ENCODE peak calls at places on chromosomes 6 and 20, in eight cellular contexts. One of them, this sample, is unnamed.

GRCh38 chr20:61558726-61559125 is 306.7 kb downstream of the CDH4 start:
- DNase-seq in NCI-H1417: peak
- DNase-seq in ELR: peak
- DNase-seq in iPS-NIHi11: peak
- DNase-seq in cardiac muscle cell: no peak
- DNase-seq in neural crest cell: no peak
- DNase-seq in NCI-H1092 treated with DMSO at 0.1 percent for 48 hours: no peak
- DNase-seq in activated CD4-positive, alpha-beta memory T cell treated with anti-CD3 and anti-CD28 coated beads for 36 hours: no peak
- DNase-seq in this sample: no peak

GRCh38 chr6:17762651-17763050 is 55.9 kb upstream of the NUP153 start:
- DNase-seq in NCI-H1417: no peak
- DNase-seq in ELR: no peak
- DNase-seq in iPS-NIHi11: no peak
- DNase-seq in cardiac muscle cell: no peak
- DNase-seq in neural crest cell: no peak
- DNase-seq in NCI-H1092 treated with DMSO at 0.1 percent for 48 hours: no peak
- DNase-seq in activated CD4-positive, alpha-beta memory T cell treated with anti-CD3 and anti-CD28 coated beads for 36 hours: no peak
- DNase-seq in this sample: no peak

GRCh38 chr6:106752641-106753040 is 123.3 kb downstream of the QRSL1 start:
- DNase-seq in NCI-H1417: no peak
- DNase-seq in ELR: no peak
- DNase-seq in iPS-NIHi11: no peak
- DNase-seq in cardiac muscle cell: no peak
- DNase-seq in neural crest cell: no peak
- DNase-seq in NCI-H1092 treated with DMSO at 0.1 percent for 48 hours: no peak
- DNase-seq in activated CD4-positive, alpha-beta memory T cell treated with anti-CD3 and anti-CD28 coated beads for 36 hours: no peak
- DNase-seq in this sample: no peak

GRCh38 chr6:135144678-135145508 is 36.2 kb upstream of the MYB start:
- DNase-seq in NCI-H1417: peak
- DNase-seq in ELR: peak
- DNase-seq in iPS-NIHi11: no peak
- DNase-seq in cardiac muscle cell: peak
- DNase-seq in neural crest cell: no peak
- DNase-seq in NCI-H1092 treated with DMSO at 0.1 percent for 48 hours: no peak
- DNase-seq in activated CD4-positive, alpha-beta memory T cell treated with anti-CD3 and anti-CD28 coated beads for 36 hours: no peak
- DNase-seq in this sample: peak

GRCh38 chr6:34950849-34951248 is 61.8 kb downstream of the ANKS1A start:
- DNase-seq in NCI-H1417: no peak
- DNase-seq in ELR: no peak
- DNase-seq in iPS-NIHi11: no peak
- DNase-seq in cardiac muscle cell: no peak
- DNase-seq in neural crest cell: no peak
- DNase-seq in NCI-H1092 treated with DMSO at 0.1 percent for 48 hours: no peak
- DNase-seq in activated CD4-positive, alpha-beta memory T cell treated with anti-CD3 and anti-CD28 coated beads for 36 hours: no peak
- DNase-seq in this sample: no peak

GRCh38 chr6:137863126-137863996 is 3.7 kb upstream of the TNFAIP3 start:
- DNase-seq in NCI-H1417: no peak
- DNase-seq in ELR: no peak
- DNase-seq in iPS-NIHi11: no peak
- DNase-seq in cardiac muscle cell: peak
- DNase-seq in neural crest cell: no peak
- DNase-seq in NCI-H1092 treated with DMSO at 0.1 percent for 48 hours: no peak
- DNase-seq in activated CD4-positive, alpha-beta memory T cell treated with anti-CD3 and anti-CD28 coated beads for 36 hours: no peak
- DNase-seq in this sample: no peak

GRCh38 chr6:131173680-131174079 is 38.4 kb downstream of the AKAP7 start:
- DNase-seq in NCI-H1417: no peak
- DNase-seq in ELR: peak
- DNase-seq in iPS-NIHi11: no peak
- DNase-seq in cardiac muscle cell: peak
- DNase-seq in neural crest cell: no peak
- DNase-seq in NCI-H1092 treated with DMSO at 0.1 percent for 48 hours: no peak
- DNase-seq in activated CD4-positive, alpha-beta memory T cell treated with anti-CD3 and anti-CD28 coated beads for 36 hours: no peak
- DNase-seq in this sample: no peak

GRCh38 chr6:15061176-15061575 is 184.7 kb upstream of the JARID2 start:
- DNase-seq in NCI-H1417: no peak
- DNase-seq in ELR: no peak
- DNase-seq in iPS-NIHi11: peak
- DNase-seq in cardiac muscle cell: no peak
- DNase-seq in neural crest cell: no peak
- DNase-seq in NCI-H1092 treated with DMSO at 0.1 percent for 48 hours: no peak
- DNase-seq in activated CD4-positive, alpha-beta memory T cell treated with anti-CD3 and anti-CD28 coated beads for 36 hours: no peak
- DNase-seq in this sample: no peak

GRCh38 chr20:21521596-21522478 is 8.0 kb upstream of the NKX2-2 start:
- DNase-seq in NCI-H1417: peak
- DNase-seq in ELR: no peak
- DNase-seq in iPS-NIHi11: peak
- DNase-seq in cardiac muscle cell: no peak
- DNase-seq in neural crest cell: no peak
- DNase-seq in NCI-H1092 treated with DMSO at 0.1 percent for 48 hours: peak
- DNase-seq in activated CD4-positive, alpha-beta memory T cell treated with anti-CD3 and anti-CD28 coated beads for 36 hours: no peak
- DNase-seq in this sample: no peak

GRCh38 chr6:106324726-106325335 is 729 bp downstream of the ATG5 start:
- DNase-seq in NCI-H1417: no peak
- DNase-seq in ELR: peak
- DNase-seq in iPS-NIHi11: no peak
- DNase-seq in cardiac muscle cell: peak
- DNase-seq in neural crest cell: no peak
- DNase-seq in NCI-H1092 treated with DMSO at 0.1 percent for 48 hours: no peak
- DNase-seq in activated CD4-positive, alpha-beta memory T cell treated with anti-CD3 and anti-CD28 coated beads for 36 hours: no peak
- DNase-seq in this sample: no peak

GRCh38 chr6:63804381-63804956 is 168.9 kb downstream of the PHF3 start:
- DNase-seq in NCI-H1417: no peak
- DNase-seq in ELR: peak
- DNase-seq in iPS-NIHi11: no peak
- DNase-seq in cardiac muscle cell: peak
- DNase-seq in neural crest cell: no peak
- DNase-seq in NCI-H1092 treated with DMSO at 0.1 percent for 48 hours: no peak
- DNase-seq in activated CD4-positive, alpha-beta memory T cell treated with anti-CD3 and anti-CD28 coated beads for 36 hours: no peak
- DNase-seq in this sample: no peak

GRCh38 chr20:1946762-1947534 is 46.9 kb downstream of the PDYN start:
- DNase-seq in NCI-H1417: no peak
- DNase-seq in ELR: no peak
- DNase-seq in iPS-NIHi11: peak
- DNase-seq in cardiac muscle cell: peak
- DNase-seq in neural crest cell: peak
- DNase-seq in NCI-H1092 treated with DMSO at 0.1 percent for 48 hours: no peak
- DNase-seq in activated CD4-positive, alpha-beta memory T cell treated with anti-CD3 and anti-CD28 coated beads for 36 hours: no peak
- DNase-seq in this sample: no peak

GRCh38 chr6:161369339-161369738 is 95.5 kb upstream of the AGPAT4 start:
- DNase-seq in NCI-H1417: no peak
- DNase-seq in ELR: peak
- DNase-seq in iPS-NIHi11: no peak
- DNase-seq in cardiac muscle cell: peak
- DNase-seq in neural crest cell: no peak
- DNase-seq in NCI-H1092 treated with DMSO at 0.1 percent for 48 hours: no peak
- DNase-seq in activated CD4-positive, alpha-beta memory T cell treated with anti-CD3 and anti-CD28 coated beads for 36 hours: no peak
- DNase-seq in this sample: no peak

GRCh38 chr6:40627316-40627715 is 40.2 kb upstream of the LRFN2 start:
- DNase-seq in NCI-H1417: no peak
- DNase-seq in ELR: peak
- DNase-seq in iPS-NIHi11: no peak
- DNase-seq in cardiac muscle cell: no peak
- DNase-seq in neural crest cell: no peak
- DNase-seq in NCI-H1092 treated with DMSO at 0.1 percent for 48 hours: no peak
- DNase-seq in activated CD4-positive, alpha-beta memory T cell treated with anti-CD3 and anti-CD28 coated beads for 36 hours: no peak
- DNase-seq in this sample: no peak

GRCh38 chr6:2622683-2623082 is 128.0 kb downstream of the MYLK4 start:
- DNase-seq in NCI-H1417: no peak
- DNase-seq in ELR: no peak
- DNase-seq in iPS-NIHi11: no peak
- DNase-seq in cardiac muscle cell: peak
- DNase-seq in neural crest cell: no peak
- DNase-seq in NCI-H1092 treated with DMSO at 0.1 percent for 48 hours: no peak
- DNase-seq in activated CD4-positive, alpha-beta memory T cell treated with anti-CD3 and anti-CD28 coated beads for 36 hours: no peak
- DNase-seq in this sample: no peak

GRCh38 chr20:36604952-36605308 is 649 bp upstream of the RAB5IF start:
- DNase-seq in NCI-H1417: peak
- DNase-seq in ELR: no peak
- DNase-seq in iPS-NIHi11: no peak
- DNase-seq in cardiac muscle cell: peak
- DNase-seq in neural crest cell: no peak
- DNase-seq in NCI-H1092 treated with DMSO at 0.1 percent for 48 hours: peak
- DNase-seq in activated CD4-positive, alpha-beta memory T cell treated with anti-CD3 and anti-CD28 coated beads for 36 hours: peak
- DNase-seq in this sample: peak

GRCh38 chr6:165922309-165922794 is 245.3 kb downstream of the TBXT start:
- DNase-seq in NCI-H1417: no peak
- DNase-seq in ELR: peak
- DNase-seq in iPS-NIHi11: no peak
- DNase-seq in cardiac muscle cell: peak
- DNase-seq in neural crest cell: no peak
- DNase-seq in NCI-H1092 treated with DMSO at 0.1 percent for 48 hours: no peak
- DNase-seq in activated CD4-positive, alpha-beta memory T cell treated with anti-CD3 and anti-CD28 coated beads for 36 hours: no peak
- DNase-seq in this sample: no peak

GRCh38 chr6:138971601-138972000 is 16.5 kb downstream of the REPS1 start:
- DNase-seq in NCI-H1417: no peak
- DNase-seq in ELR: peak
- DNase-seq in iPS-NIHi11: no peak
- DNase-seq in cardiac muscle cell: no peak
- DNase-seq in neural crest cell: no peak
- DNase-seq in NCI-H1092 treated with DMSO at 0.1 percent for 48 hours: no peak
- DNase-seq in activated CD4-positive, alpha-beta memory T cell treated with anti-CD3 and anti-CD28 coated beads for 36 hours: no peak
- DNase-seq in this sample: no peak

GRCh38 chr6:73176057-73176456 is 49.2 kb downstream of the KHDC1L start:
- DNase-seq in NCI-H1417: no peak
- DNase-seq in ELR: no peak
- DNase-seq in iPS-NIHi11: no peak
- DNase-seq in cardiac muscle cell: no peak
- DNase-seq in neural crest cell: no peak
- DNase-seq in NCI-H1092 treated with DMSO at 0.1 percent for 48 hours: no peak
- DNase-seq in activated CD4-positive, alpha-beta memory T cell treated with anti-CD3 and anti-CD28 coated beads for 36 hours: no peak
- DNase-seq in this sample: no peak

GRCh38 chr6:117666881-117667280 is 8.4 kb upstream of the NUS1 start:
- DNase-seq in NCI-H1417: no peak
- DNase-seq in ELR: no peak
- DNase-seq in iPS-NIHi11: no peak
- DNase-seq in cardiac muscle cell: peak
- DNase-seq in neural crest cell: no peak
- DNase-seq in NCI-H1092 treated with DMSO at 0.1 percent for 48 hours: no peak
- DNase-seq in activated CD4-positive, alpha-beta memory T cell treated with anti-CD3 and anti-CD28 coated beads for 36 hours: no peak
- DNase-seq in this sample: no peak

GRCh38 chr20:50101900-50102299 is 11.1 kb downstream of the UBE2V1 start:
- DNase-seq in NCI-H1417: no peak
- DNase-seq in ELR: no peak
- DNase-seq in iPS-NIHi11: no peak
- DNase-seq in cardiac muscle cell: no peak
- DNase-seq in neural crest cell: no peak
- DNase-seq in NCI-H1092 treated with DMSO at 0.1 percent for 48 hours: no peak
- DNase-seq in activated CD4-positive, alpha-beta memory T cell treated with anti-CD3 and anti-CD28 coated beads for 36 hours: no peak
- DNase-seq in this sample: no peak

GRCh38 chr6:5490495-5491069 is 229.3 kb downstream of the FARS2 start:
- DNase-seq in NCI-H1417: peak
- DNase-seq in ELR: no peak
- DNase-seq in iPS-NIHi11: no peak
- DNase-seq in cardiac muscle cell: no peak
- DNase-seq in neural crest cell: no peak
- DNase-seq in NCI-H1092 treated with DMSO at 0.1 percent for 48 hours: peak
- DNase-seq in activated CD4-positive, alpha-beta memory T cell treated with anti-CD3 and anti-CD28 coated beads for 36 hours: no peak
- DNase-seq in this sample: no peak

GRCh38 chr20:63533388-63533787 is 3.8 kb downstream of the PTK6 start:
- DNase-seq in NCI-H1417: no peak
- DNase-seq in ELR: no peak
- DNase-seq in iPS-NIHi11: peak
- DNase-seq in cardiac muscle cell: no peak
- DNase-seq in neural crest cell: no peak
- DNase-seq in NCI-H1092 treated with DMSO at 0.1 percent for 48 hours: no peak
- DNase-seq in activated CD4-positive, alpha-beta memory T cell treated with anti-CD3 and anti-CD28 coated beads for 36 hours: no peak
- DNase-seq in this sample: no peak

GRCh38 chr6:49570474-49571079 is 20.1 kb downstream of the C6orf141 start:
- DNase-seq in NCI-H1417: no peak
- DNase-seq in ELR: peak
- DNase-seq in iPS-NIHi11: no peak
- DNase-seq in cardiac muscle cell: peak
- DNase-seq in neural crest cell: no peak
- DNase-seq in NCI-H1092 treated with DMSO at 0.1 percent for 48 hours: no peak
- DNase-seq in activated CD4-positive, alpha-beta memory T cell treated with anti-CD3 and anti-CD28 coated beads for 36 hours: no peak
- DNase-seq in this sample: no peak

GRCh38 chr20:725491-725890 is 42.8 kb downstream of the SLC52A3 start:
- DNase-seq in NCI-H1417: no peak
- DNase-seq in ELR: no peak
- DNase-seq in iPS-NIHi11: no peak
- DNase-seq in cardiac muscle cell: no peak
- DNase-seq in neural crest cell: no peak
- DNase-seq in NCI-H1092 treated with DMSO at 0.1 percent for 48 hours: no peak
- DNase-seq in activated CD4-positive, alpha-beta memory T cell treated with anti-CD3 and anti-CD28 coated beads for 36 hours: no peak
- DNase-seq in this sample: no peak

GRCh38 chr6:109978174-109979032 is at the start of gene GPR6:
- DNase-seq in NCI-H1417: peak
- DNase-seq in ELR: peak
- DNase-seq in iPS-NIHi11: peak
- DNase-seq in cardiac muscle cell: peak
- DNase-seq in neural crest cell: peak
- DNase-seq in NCI-H1092 treated with DMSO at 0.1 percent for 48 hours: peak
- DNase-seq in activated CD4-positive, alpha-beta memory T cell treated with anti-CD3 and anti-CD28 coated beads for 36 hours: peak
- DNase-seq in this sample: peak

GRCh38 chr20:8535403-8536003 is 403.4 kb downstream of the PLCB1 start:
- DNase-seq in NCI-H1417: peak
- DNase-seq in ELR: peak
- DNase-seq in iPS-NIHi11: peak
- DNase-seq in cardiac muscle cell: peak
- DNase-seq in neural crest cell: no peak
- DNase-seq in NCI-H1092 treated with DMSO at 0.1 percent for 48 hours: peak
- DNase-seq in activated CD4-positive, alpha-beta memory T cell treated with anti-CD3 and anti-CD28 coated beads for 36 hours: no peak
- DNase-seq in this sample: no peak

GRCh38 chr6:55578537-55579363 is at the start of gene HMGCLL1:
- DNase-seq in NCI-H1417: peak
- DNase-seq in ELR: peak
- DNase-seq in iPS-NIHi11: peak
- DNase-seq in cardiac muscle cell: peak
- DNase-seq in neural crest cell: peak
- DNase-seq in NCI-H1092 treated with DMSO at 0.1 percent for 48 hours: no peak
- DNase-seq in activated CD4-positive, alpha-beta memory T cell treated with anti-CD3 and anti-CD28 coated beads for 36 hours: no peak
- DNase-seq in this sample: no peak

GRCh38 chr6:47075168-47075567 is 33.0 kb upstream of the ADGRF1 start:
- DNase-seq in NCI-H1417: no peak
- DNase-seq in ELR: no peak
- DNase-seq in iPS-NIHi11: no peak
- DNase-seq in cardiac muscle cell: no peak
- DNase-seq in neural crest cell: no peak
- DNase-seq in NCI-H1092 treated with DMSO at 0.1 percent for 48 hours: no peak
- DNase-seq in activated CD4-positive, alpha-beta memory T cell treated with anti-CD3 and anti-CD28 coated beads for 36 hours: no peak
- DNase-seq in this sample: no peak

GRCh38 chr20:48409216-48409615 is 418.6 kb downstream of the PREX1 start:
- DNase-seq in NCI-H1417: no peak
- DNase-seq in ELR: no peak
- DNase-seq in iPS-NIHi11: no peak
- DNase-seq in cardiac muscle cell: no peak
- DNase-seq in neural crest cell: no peak
- DNase-seq in NCI-H1092 treated with DMSO at 0.1 percent for 48 hours: no peak
- DNase-seq in activated CD4-positive, alpha-beta memory T cell treated with anti-CD3 and anti-CD28 coated beads for 36 hours: no peak
- DNase-seq in this sample: no peak

GRCh38 chr6:51934098-51934497 is 153.3 kb downstream of the PKHD1 start:
- DNase-seq in NCI-H1417: no peak
- DNase-seq in ELR: peak
- DNase-seq in iPS-NIHi11: peak
- DNase-seq in cardiac muscle cell: no peak
- DNase-seq in neural crest cell: no peak
- DNase-seq in NCI-H1092 treated with DMSO at 0.1 percent for 48 hours: no peak
- DNase-seq in activated CD4-positive, alpha-beta memory T cell treated with anti-CD3 and anti-CD28 coated beads for 36 hours: no peak
- DNase-seq in this sample: no peak

GRCh38 chr6:160253714-160254113 is 4.9 kb downstream of the SLC22A2 start:
- DNase-seq in NCI-H1417: no peak
- DNase-seq in ELR: no peak
- DNase-seq in iPS-NIHi11: no peak
- DNase-seq in cardiac muscle cell: no peak
- DNase-seq in neural crest cell: no peak
- DNase-seq in NCI-H1092 treated with DMSO at 0.1 percent for 48 hours: no peak
- DNase-seq in activated CD4-positive, alpha-beta memory T cell treated with anti-CD3 and anti-CD28 coated beads for 36 hours: no peak
- DNase-seq in this sample: no peak

This sample was measured in activated CD4-positive, alpha-beta T cell treated with anti-CD3 and anti-CD28 coated beads, Interleukin-2, amount 10 ng/mL, durations not matched to agents 24 days and 14 days.